ENCODE peak calls at places on chromosomes 11 and 22, in seven cellular contexts. N is cardiac muscle cell, Z is cardiac fibroblast, C is ovary, Q is HFFc6, L is GM13977, X is ascending aorta. A is an unnamed sample.
A peak's percentile ranks its signal among the peaks of the same experiment; 100 is the strongest.

GRCh38 chr11:86797133-86797532 is 3.2 kb upstream of the PRSS23 start:
- DNase-seq in L (no peak), X (no peak), Z (no peak), Q (no peak), C (no peak), N (no peak), A (no peak)

GRCh38 chr11:8019671-8020597 is 32.8 kb downstream of the EIF3F start:
- DNase-seq in C (peak; percentile 59), L (peak; percentile 58), N (peak; percentile 36), Q (peak; percentile 28), X (peak; percentile 61), Z (peak; percentile 37), A (peak; percentile 56)

GRCh38 chr11:28636033-28636432 is 527.8 kb downstream of the METTL15 start:
- DNase-seq in L (no peak), Z (no peak), Q (no peak), X (no peak), C (no peak), N (no peak), A (no peak)

GRCh38 chr11:62671272-62671603 is 235 bp upstream of the UQCC3 start:
- DNase-seq in Z (no peak), N (no peak), Q (no peak), X (no peak), L (no peak), C (no peak), A (no peak)

GRCh38 chr11:31620434-31620833 is 110.9 kb downstream of the ELP4 start:
- DNase-seq in Z (no peak), X (no peak), C (no peak), L (no peak), N (no peak), Q (no peak), A (no peak)

GRCh38 chr22:47994045-47994444 is 1231.6 kb downstream of the TBC1D22A start:
- DNase-seq in C (no peak), N (no peak), X (no peak), L (no peak), Q (no peak), Z (no peak), A (no peak)

GRCh38 chr11:5369793-5370192 is 13.8 kb upstream of the OR51M1 start:
- DNase-seq in C (no peak), Q (peak; percentile 72), Z (peak; percentile 64), L (peak; percentile 14), X (no peak), N (peak; percentile 14), A (peak; percentile 25)

GRCh38 chr22:47369020-47369419 is 606.6 kb downstream of the TBC1D22A start:
- DNase-seq in X (peak; percentile 34), L (no peak), Z (no peak), C (no peak), N (no peak), Q (no peak), A (no peak)

GRCh38 chr11:129787518-129787917 is 28.1 kb upstream of the TMEM45B start:
- DNase-seq in Z (no peak), L (no peak), N (no peak), X (no peak), Q (no peak), C (no peak), A (no peak)

GRCh38 chr11:76102772-76103171 is 103.5 kb downstream of the WNT11 start:
- DNase-seq in L (no peak), Z (peak; percentile 70), X (no peak), N (no peak), C (no peak), Q (no peak), A (no peak)

GRCh38 chr22:42970029-42970428 is 44.9 kb downstream of the PACSIN2 start:
- DNase-seq in C (no peak), Z (no peak), Q (no peak), N (no peak), L (peak; percentile 57), X (no peak), A (no peak)

GRCh38 chr22:43376765-43377485 is 33.8 kb upstream of the SCUBE1 start:
- DNase-seq in Z (no peak), X (no peak), Q (no peak), C (no peak), L (no peak), N (no peak), A (no peak)

GRCh38 chr11:102117472-102118113 is 7.3 kb downstream of the YAP1 start:
- DNase-seq in C (no peak), Z (peak; percentile 37), L (no peak), Q (peak; percentile 23), X (no peak), N (no peak), A (no peak)

GRCh38 chr22:25797891-25798290 is 55.9 kb downstream of the MYO18B start:
- DNase-seq in X (no peak), C (no peak), N (no peak), Z (no peak), L (no peak), Q (no peak), A (no peak)

GRCh38 chr11:126098204-126098769 is 35.6 kb upstream of the CDON start:
- DNase-seq in Q (no peak), X (no peak), Z (no peak), N (no peak), C (no peak), L (no peak), A (no peak)

GRCh38 chr11:32830796-32831195 is 1.1 kb downstream of the PRRG4 start:
- DNase-seq in Z (no peak), C (no peak), X (no peak), Q (no peak), N (no peak), L (no peak), A (no peak)

GRCh38 chr11:76854709-76855108 is 6.0 kb upstream of the ACER3 start:
- DNase-seq in Q (no peak), X (no peak), L (no peak), C (no peak), N (no peak), Z (no peak), A (no peak)

GRCh38 chr11:116177521-116178220 is 595.1 kb downstream of the BUD13 start:
- DNase-seq in C (no peak), L (no peak), N (no peak), X (peak; percentile 49), Z (no peak), Q (no peak), A (no peak)

GRCh38 chr11:17890333-17890732 is 122.5 kb downstream of the SERGEF start:
- DNase-seq in C (no peak), X (no peak), Q (no peak), N (no peak), L (no peak), Z (no peak), A (no peak)
- TF ChIP-seq CTCF in C (no peak), X (no peak), Q (no peak), N (peak; percentile 6), L (no peak), Z (no peak), A (no peak)

GRCh38 chr11:131750692-131751091 is 380.3 kb downstream of the NTM start:
- DNase-seq in X (no peak), Z (no peak), L (no peak), Q (no peak), N (no peak), C (no peak), A (no peak)

GRCh38 chr11:131749100-131749499 is 378.7 kb downstream of the NTM start:
- DNase-seq in Z (peak; percentile 94), N (no peak), L (no peak), Q (peak; percentile 76), X (no peak), C (no peak), A (no peak)

GRCh38 chr11:131746201-131746600 is 375.8 kb downstream of the NTM start:
- DNase-seq in N (no peak), Q (no peak), L (no peak), X (no peak), Z (no peak), C (no peak), A (no peak)

GRCh38 chr11:131750152-131750551 is 379.7 kb downstream of the NTM start:
- DNase-seq in N (no peak), Z (no peak), C (no peak), X (no peak), Q (no peak), L (no peak), A (no peak)

DNA sequence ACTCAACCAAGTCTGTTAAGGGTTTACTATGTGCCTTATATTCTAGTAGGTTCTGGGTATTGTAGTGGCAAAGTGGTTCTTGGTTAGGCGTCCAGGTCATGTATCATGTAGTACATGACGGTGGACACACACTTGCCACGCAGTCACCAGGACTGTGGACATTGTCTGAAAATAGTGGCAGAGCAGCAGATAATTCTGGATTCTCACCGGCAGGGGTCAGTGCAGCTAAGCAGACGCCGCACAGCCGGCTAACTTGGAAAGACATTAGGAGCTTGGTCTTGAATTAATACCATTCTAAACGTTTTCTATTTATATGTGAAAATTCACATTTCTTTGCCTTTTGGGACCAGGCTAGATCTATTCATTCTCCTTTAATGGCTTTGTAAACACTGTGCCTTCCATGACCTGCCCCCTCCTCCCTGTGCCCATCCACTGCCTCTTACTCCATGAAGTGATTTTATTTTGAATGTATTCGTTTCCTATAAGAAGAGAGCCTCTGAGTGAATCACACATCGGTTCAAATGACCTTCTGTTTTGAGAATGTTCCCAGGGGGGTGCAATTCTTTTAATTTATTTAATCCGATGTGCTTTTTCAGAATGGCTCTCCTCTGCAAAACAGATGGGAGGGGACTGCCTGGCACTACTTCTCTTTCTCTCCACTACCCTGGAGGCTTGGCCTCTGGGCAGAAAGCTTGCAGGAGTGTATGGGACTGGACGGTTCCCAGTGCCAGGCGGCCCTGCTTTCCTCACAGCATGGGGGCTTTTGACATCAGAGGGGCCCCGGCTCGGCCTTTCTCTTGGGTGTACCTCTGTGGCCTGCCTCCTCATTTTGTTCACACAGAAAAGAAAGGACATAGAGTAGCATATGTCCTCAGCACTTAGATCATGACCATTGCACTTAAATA is 378.0 kb downstream of the NTM start:
- DNase-seq in Q (peak; percentile 76), N (peak; percentile 76), Z (peak; percentile 81), C (no peak), L (peak; percentile 56), X (peak; percentile 66), A (peak; percentile 66)
- TF ChIP-seq CTCF in Q (peak; percentile 98), N (peak; percentile 81), Z (peak; percentile 79), C (no peak), L (peak; percentile 88), X (peak; percentile 72), A (peak; percentile 81)

GRCh38 chr11:14454861-14455632 is 44.6 kb downstream of the COPB1 start:
- DNase-seq in Z (peak; percentile 59), L (peak; percentile 24), C (no peak), X (no peak), Q (no peak), N (peak; percentile 24), A (peak; percentile 42)
- TF ChIP-seq CTCF in Z (peak; percentile 68), L (peak; percentile 60), C (no peak), X (peak; percentile 67), Q (peak; percentile 87), N (peak; percentile 69), A (peak; percentile 38)

DNA sequence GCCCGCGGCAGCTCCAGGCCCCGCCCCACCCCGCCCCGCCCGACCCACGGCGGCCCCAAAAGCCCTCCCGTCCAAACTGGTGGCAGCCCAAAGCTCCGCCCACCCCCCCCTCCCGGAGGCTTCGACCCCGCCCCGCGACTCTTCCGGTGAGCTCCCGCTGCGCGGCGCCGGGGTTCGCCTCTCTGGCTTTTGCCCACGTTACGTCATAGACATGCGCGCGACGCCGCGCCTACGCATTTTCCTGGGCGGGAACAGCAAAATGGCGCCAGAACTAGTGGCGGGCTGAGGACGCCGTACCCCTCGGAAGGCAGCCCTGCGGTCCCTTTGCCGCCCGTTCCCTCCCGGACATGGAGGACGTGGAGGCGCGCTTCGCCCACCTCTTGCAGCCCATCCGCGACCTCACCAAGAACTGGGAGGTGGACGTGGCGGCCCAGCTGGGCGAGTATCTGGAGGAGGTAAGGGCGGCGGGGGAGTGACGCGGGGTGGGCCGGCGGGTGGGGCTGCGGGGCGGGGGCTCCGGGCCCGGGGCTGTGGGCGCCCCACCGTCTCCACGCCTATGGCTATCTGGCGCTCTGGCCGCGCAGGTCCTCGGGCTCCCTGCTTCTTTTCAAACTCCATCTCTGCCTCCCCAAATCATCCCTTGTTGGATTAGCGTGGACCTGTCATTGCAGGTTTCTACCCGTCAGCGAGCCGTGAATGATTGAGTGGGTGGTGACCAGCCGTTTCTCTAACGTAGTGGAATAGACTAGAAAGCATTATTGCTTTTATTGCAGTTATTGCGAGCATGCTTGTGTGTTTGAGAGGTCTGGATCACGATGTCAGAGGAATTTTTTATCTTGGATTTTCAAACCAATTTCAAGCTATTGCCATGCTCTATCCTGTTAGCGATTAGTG is at the start of gene NCAPH2:
- DNase-seq in L (peak; percentile 100), C (peak; percentile 98), N (no peak), Q (peak; percentile 91), X (peak; percentile 97), Z (peak; percentile 98), A (peak; percentile 100)
- TF ChIP-seq CTCF in L (no peak), C (peak; percentile 19), N (no peak), Q (no peak), X (no peak), Z (no peak), A (no peak)